ENCODE peak calls at places on chromosomes 7 and 10, in ten cellular contexts. One of them, this sample, is unnamed.

GRCh38 chr7:54538122-54538521 is 4.1 kb upstream of the VSTM2A start:
- DNase-seq in anterior cingulate cortex: no peak
- DNase-seq in left ventricle myocardium inferior: no peak
- DNase-seq in GM06990: no peak
- DNase-seq in naive thymus-derived CD8-positive, alpha-beta T cell: no peak
- DNase-seq in left cardiac atrium: no peak
- DNase-seq in NCI-H2081: no peak
- DNase-seq in NCI-H1417: no peak
- DNase-seq in IMR-90: no peak
- DNase-seq in NCI-H1105: no peak
- DNase-seq in this sample: no peak

GRCh38 chr10:49616421-49617230 is 2.8 kb downstream of the CHAT start:
- DNase-seq in anterior cingulate cortex: no peak
- DNase-seq in left ventricle myocardium inferior: no peak
- DNase-seq in GM06990: no peak
- DNase-seq in naive thymus-derived CD8-positive, alpha-beta T cell: no peak
- DNase-seq in left cardiac atrium: no peak
- DNase-seq in NCI-H2081: no peak
- DNase-seq in NCI-H1417: no peak
- DNase-seq in IMR-90: no peak
- DNase-seq in NCI-H1105: no peak
- DNase-seq in this sample: no peak

GRCh38 chr10:123922126-123922525 is 30.5 kb upstream of the CPXM2 start:
- DNase-seq in anterior cingulate cortex: no peak
- DNase-seq in left ventricle myocardium inferior: no peak
- DNase-seq in GM06990: no peak
- DNase-seq in naive thymus-derived CD8-positive, alpha-beta T cell: no peak
- DNase-seq in left cardiac atrium: no peak
- DNase-seq in NCI-H2081: no peak
- DNase-seq in NCI-H1417: no peak
- DNase-seq in IMR-90: no peak
- DNase-seq in NCI-H1105: no peak
- DNase-seq in this sample: no peak

GRCh38 chr7:38463277-38464224 is 167.6 kb downstream of the AMPH start:
- DNase-seq in anterior cingulate cortex: peak
- DNase-seq in left ventricle myocardium inferior: peak
- DNase-seq in GM06990: peak
- DNase-seq in naive thymus-derived CD8-positive, alpha-beta T cell: peak
- DNase-seq in left cardiac atrium: peak
- DNase-seq in NCI-H2081: no peak
- DNase-seq in NCI-H1417: no peak
- DNase-seq in IMR-90: peak
- DNase-seq in NCI-H1105: no peak
- DNase-seq in this sample: no peak

GRCh38 chr7:96400518-96400917 is 78.6 kb upstream of the SLC25A13 start:
- DNase-seq in anterior cingulate cortex: no peak
- DNase-seq in left ventricle myocardium inferior: no peak
- DNase-seq in GM06990: no peak
- DNase-seq in naive thymus-derived CD8-positive, alpha-beta T cell: no peak
- DNase-seq in left cardiac atrium: no peak
- DNase-seq in NCI-H2081: no peak
- DNase-seq in NCI-H1417: no peak
- DNase-seq in IMR-90: peak
- DNase-seq in NCI-H1105: no peak
- DNase-seq in this sample: no peak

GRCh38 chr7:106552645-106553445 is 108.1 kb downstream of the CCDC71L start:
- DNase-seq in anterior cingulate cortex: no peak
- DNase-seq in left ventricle myocardium inferior: no peak
- DNase-seq in GM06990: peak
- DNase-seq in naive thymus-derived CD8-positive, alpha-beta T cell: no peak
- DNase-seq in left cardiac atrium: no peak
- DNase-seq in NCI-H2081: no peak
- DNase-seq in NCI-H1417: no peak
- DNase-seq in IMR-90: peak
- DNase-seq in NCI-H1105: no peak
- DNase-seq in this sample: no peak

GRCh38 chr7:102075126-102075525 is 211.5 kb upstream of the SH2B2 start:
- DNase-seq in anterior cingulate cortex: no peak
- DNase-seq in left ventricle myocardium inferior: no peak
- DNase-seq in GM06990: no peak
- DNase-seq in naive thymus-derived CD8-positive, alpha-beta T cell: no peak
- DNase-seq in left cardiac atrium: no peak
- DNase-seq in NCI-H2081: no peak
- DNase-seq in NCI-H1417: no peak
- DNase-seq in IMR-90: no peak
- DNase-seq in NCI-H1105: no peak
- DNase-seq in this sample: no peak

GRCh38 chr10:28211759-28212158 is 91.1 kb downstream of the MPP7 start:
- DNase-seq in anterior cingulate cortex: no peak
- DNase-seq in left ventricle myocardium inferior: no peak
- DNase-seq in GM06990: no peak
- DNase-seq in naive thymus-derived CD8-positive, alpha-beta T cell: no peak
- DNase-seq in left cardiac atrium: no peak
- DNase-seq in NCI-H2081: no peak
- DNase-seq in NCI-H1417: no peak
- DNase-seq in IMR-90: no peak
- DNase-seq in NCI-H1105: no peak
- DNase-seq in this sample: no peak

GRCh38 chr10:3467052-3467906 is 294.7 kb upstream of the PITRM1 start:
- DNase-seq in anterior cingulate cortex: no peak
- DNase-seq in left ventricle myocardium inferior: peak
- DNase-seq in GM06990: no peak
- DNase-seq in naive thymus-derived CD8-positive, alpha-beta T cell: no peak
- DNase-seq in left cardiac atrium: peak
- DNase-seq in NCI-H2081: no peak
- DNase-seq in NCI-H1417: no peak
- DNase-seq in IMR-90: peak
- DNase-seq in NCI-H1105: no peak
- DNase-seq in this sample: no peak

GRCh38 chr10:79149662-79150443 is 81.1 kb downstream of the ZMIZ1 start:
- DNase-seq in anterior cingulate cortex: no peak
- DNase-seq in left ventricle myocardium inferior: peak
- DNase-seq in GM06990: no peak
- DNase-seq in naive thymus-derived CD8-positive, alpha-beta T cell: no peak
- DNase-seq in left cardiac atrium: peak
- DNase-seq in NCI-H2081: no peak
- DNase-seq in NCI-H1417: no peak
- DNase-seq in IMR-90: peak
- DNase-seq in NCI-H1105: no peak
- DNase-seq in this sample: no peak

This sample was measured in NCI-H2227 treated with DMSO at 0.1 percent for 48 hours.